ENCODE peak calls at places on chromosome 11, in ten cellular contexts. One of them, this sample, is unnamed.
A peak's percentile ranks its signal among the peaks of the same experiment; 100 is the strongest.

GRCh38 chr11:68904458-68904847 is 762 bp downstream of the IGHMBP2 start:
- DNase-seq in left cardiac atrium: no peak
- DNase-seq in NCI-H526: no peak
- DNase-seq in stromal cell of bone marrow: no peak
- DNase-seq in effector memory CD4-positive, alpha-beta T cell: no peak
- DNase-seq in stimulated activated CD4-positive, alpha-beta T cell treated with anti-CD3 and anti-CD28 coated beads, Interleukin-12 subunit alpha, Interleukin-12 subunit beta, amount 100 ng/mL, for 4 hours: peak; percentile 21
- DNase-seq in NCI-H510A: no peak
- DNase-seq in fibroblast of villous mesenchyme: peak; percentile 36
- DNase-seq in ELF-1: no peak
- DNase-seq in foreskin fibroblast: no peak
- DNase-seq in this sample: no peak

GRCh38 chr11:42175203-42175602 is 715.8 kb upstream of the LRRC4C start:
- DNase-seq in ELF-1: no peak
- DNase-seq in NCI-H526: no peak
- DNase-seq in foreskin fibroblast: no peak
- DNase-seq in NCI-H510A: no peak
- DNase-seq in stromal cell of bone marrow: peak; percentile 17
- DNase-seq in effector memory CD4-positive, alpha-beta T cell: no peak
- DNase-seq in stimulated activated CD4-positive, alpha-beta T cell treated with anti-CD3 and anti-CD28 coated beads, Interleukin-12 subunit alpha, Interleukin-12 subunit beta, amount 100 ng/mL, for 4 hours: no peak
- DNase-seq in fibroblast of villous mesenchyme: peak; percentile 4
- DNase-seq in left cardiac atrium: no peak
- DNase-seq in this sample: no peak

GRCh38 chr11:101721270-101721669 is 137.5 kb upstream of the TRPC6 start:
- DNase-seq in effector memory CD4-positive, alpha-beta T cell: no peak
- DNase-seq in ELF-1: no peak
- DNase-seq in stimulated activated CD4-positive, alpha-beta T cell treated with anti-CD3 and anti-CD28 coated beads, Interleukin-12 subunit alpha, Interleukin-12 subunit beta, amount 100 ng/mL, for 4 hours: no peak
- DNase-seq in stromal cell of bone marrow: no peak
- DNase-seq in NCI-H526: no peak
- DNase-seq in foreskin fibroblast: no peak
- DNase-seq in NCI-H510A: no peak
- DNase-seq in fibroblast of villous mesenchyme: peak; percentile 26
- DNase-seq in left cardiac atrium: no peak
- DNase-seq in this sample: no peak

GRCh38 chr11:2474059-2474901 is 29.5 kb downstream of the KCNQ1 start:
- DNase-seq in effector memory CD4-positive, alpha-beta T cell: no peak
- DNase-seq in left cardiac atrium: no peak
- DNase-seq in stromal cell of bone marrow: no peak
- DNase-seq in stimulated activated CD4-positive, alpha-beta T cell treated with anti-CD3 and anti-CD28 coated beads, Interleukin-12 subunit alpha, Interleukin-12 subunit beta, amount 100 ng/mL, for 4 hours: no peak
- DNase-seq in fibroblast of villous mesenchyme: no peak
- DNase-seq in foreskin fibroblast: no peak
- DNase-seq in ELF-1: peak; percentile 16
- DNase-seq in NCI-H510A: no peak
- DNase-seq in NCI-H526: no peak
- DNase-seq in this sample: peak; percentile 66

GRCh38 chr11:65067446-65067845 is 9.1 kb upstream of the NAALADL1 start:
- DNase-seq in foreskin fibroblast: no peak
- DNase-seq in NCI-H510A: no peak
- DNase-seq in stromal cell of bone marrow: no peak
- DNase-seq in stimulated activated CD4-positive, alpha-beta T cell treated with anti-CD3 and anti-CD28 coated beads, Interleukin-12 subunit alpha, Interleukin-12 subunit beta, amount 100 ng/mL, for 4 hours: no peak
- DNase-seq in fibroblast of villous mesenchyme: no peak
- DNase-seq in left cardiac atrium: no peak
- DNase-seq in NCI-H526: no peak
- DNase-seq in effector memory CD4-positive, alpha-beta T cell: no peak
- DNase-seq in ELF-1: no peak
- DNase-seq in this sample: no peak

GRCh38 chr11:113256431-113257227 is 57.8 kb upstream of the TTC12 start:
- DNase-seq in ELF-1: peak; percentile 66
- DNase-seq in stimulated activated CD4-positive, alpha-beta T cell treated with anti-CD3 and anti-CD28 coated beads, Interleukin-12 subunit alpha, Interleukin-12 subunit beta, amount 100 ng/mL, for 4 hours: no peak
- DNase-seq in left cardiac atrium: peak; percentile 29
- DNase-seq in fibroblast of villous mesenchyme: no peak
- DNase-seq in stromal cell of bone marrow: no peak
- DNase-seq in NCI-H526: no peak
- DNase-seq in NCI-H510A: no peak
- DNase-seq in foreskin fibroblast: no peak
- DNase-seq in effector memory CD4-positive, alpha-beta T cell: no peak
- DNase-seq in this sample: no peak

GRCh38 chr11:94794287-94795168 is 26.4 kb downstream of the AMOTL1 start:
- DNase-seq in left cardiac atrium: peak; percentile 80
- DNase-seq in stromal cell of bone marrow: peak; percentile 95
- DNase-seq in fibroblast of villous mesenchyme: peak; percentile 90
- DNase-seq in foreskin fibroblast: peak; percentile 97
- DNase-seq in ELF-1: no peak
- DNase-seq in stimulated activated CD4-positive, alpha-beta T cell treated with anti-CD3 and anti-CD28 coated beads, Interleukin-12 subunit alpha, Interleukin-12 subunit beta, amount 100 ng/mL, for 4 hours: no peak
- DNase-seq in NCI-H510A: no peak
- DNase-seq in effector memory CD4-positive, alpha-beta T cell: no peak
- DNase-seq in NCI-H526: no peak
- DNase-seq in this sample: peak; percentile 77

GRCh38 chr11:114308689-114309089 is 12.5 kb downstream of the NNMT start:
- DNase-seq in stimulated activated CD4-positive, alpha-beta T cell treated with anti-CD3 and anti-CD28 coated beads, Interleukin-12 subunit alpha, Interleukin-12 subunit beta, amount 100 ng/mL, for 4 hours: no peak
- DNase-seq in stromal cell of bone marrow: peak; percentile 94
- DNase-seq in NCI-H510A: no peak
- DNase-seq in ELF-1: peak; percentile 27
- DNase-seq in left cardiac atrium: no peak
- DNase-seq in fibroblast of villous mesenchyme: peak; percentile 78
- DNase-seq in NCI-H526: peak; percentile 95
- DNase-seq in foreskin fibroblast: peak; percentile 81
- DNase-seq in effector memory CD4-positive, alpha-beta T cell: no peak
- DNase-seq in this sample: no peak

GRCh38 chr11:109798521-109798920 is 294.7 kb upstream of the ZC3H12C start:
- DNase-seq in NCI-H526: no peak
- DNase-seq in effector memory CD4-positive, alpha-beta T cell: no peak
- DNase-seq in stromal cell of bone marrow: no peak
- DNase-seq in left cardiac atrium: no peak
- DNase-seq in ELF-1: no peak
- DNase-seq in NCI-H510A: no peak
- DNase-seq in foreskin fibroblast: no peak
- DNase-seq in fibroblast of villous mesenchyme: peak; percentile 3
- DNase-seq in stimulated activated CD4-positive, alpha-beta T cell treated with anti-CD3 and anti-CD28 coated beads, Interleukin-12 subunit alpha, Interleukin-12 subunit beta, amount 100 ng/mL, for 4 hours: no peak
- DNase-seq in this sample: no peak

GRCh38 chr11:66100272-66101037 is 30.4 kb downstream of the PACS1 start:
- DNase-seq in foreskin fibroblast: no peak
- DNase-seq in NCI-H510A: peak; percentile 55
- DNase-seq in stimulated activated CD4-positive, alpha-beta T cell treated with anti-CD3 and anti-CD28 coated beads, Interleukin-12 subunit alpha, Interleukin-12 subunit beta, amount 100 ng/mL, for 4 hours: peak; percentile 34
- DNase-seq in stromal cell of bone marrow: no peak
- DNase-seq in effector memory CD4-positive, alpha-beta T cell: peak; percentile 48
- DNase-seq in fibroblast of villous mesenchyme: no peak
- DNase-seq in NCI-H526: no peak
- DNase-seq in left cardiac atrium: peak; percentile 74
- DNase-seq in ELF-1: no peak
- DNase-seq in this sample: peak; percentile 93

GRCh38 chr11:45091563-45092392 is 54.7 kb upstream of the PRDM11 start:
- DNase-seq in foreskin fibroblast: no peak
- DNase-seq in left cardiac atrium: no peak
- DNase-seq in ELF-1: peak; percentile 91
- DNase-seq in NCI-H510A: no peak
- DNase-seq in stromal cell of bone marrow: no peak
- DNase-seq in effector memory CD4-positive, alpha-beta T cell: no peak
- DNase-seq in NCI-H526: no peak
- DNase-seq in stimulated activated CD4-positive, alpha-beta T cell treated with anti-CD3 and anti-CD28 coated beads, Interleukin-12 subunit alpha, Interleukin-12 subunit beta, amount 100 ng/mL, for 4 hours: no peak
- DNase-seq in fibroblast of villous mesenchyme: peak; percentile 18
- DNase-seq in this sample: peak; percentile 52

GRCh38 chr11:69357458-69358397 is 63.8 kb downstream of the MYEOV start:
- DNase-seq in ELF-1: no peak
- DNase-seq in stromal cell of bone marrow: no peak
- DNase-seq in NCI-H526: no peak
- DNase-seq in fibroblast of villous mesenchyme: no peak
- DNase-seq in effector memory CD4-positive, alpha-beta T cell: no peak
- DNase-seq in foreskin fibroblast: no peak
- DNase-seq in NCI-H510A: no peak
- DNase-seq in stimulated activated CD4-positive, alpha-beta T cell treated with anti-CD3 and anti-CD28 coated beads, Interleukin-12 subunit alpha, Interleukin-12 subunit beta, amount 100 ng/mL, for 4 hours: no peak
- DNase-seq in left cardiac atrium: no peak
- DNase-seq in this sample: no peak

GRCh38 chr11:47864910-47865309 is 16.8 kb upstream of the NUP160 start:
- DNase-seq in stromal cell of bone marrow: no peak
- DNase-seq in foreskin fibroblast: no peak
- DNase-seq in NCI-H526: no peak
- DNase-seq in left cardiac atrium: no peak
- DNase-seq in stimulated activated CD4-positive, alpha-beta T cell treated with anti-CD3 and anti-CD28 coated beads, Interleukin-12 subunit alpha, Interleukin-12 subunit beta, amount 100 ng/mL, for 4 hours: no peak
- DNase-seq in effector memory CD4-positive, alpha-beta T cell: no peak
- DNase-seq in ELF-1: no peak
- DNase-seq in fibroblast of villous mesenchyme: no peak
- DNase-seq in NCI-H510A: no peak
- DNase-seq in this sample: no peak

GRCh38 chr11:68545796-68546195 is 85.2 kb downstream of the PPP6R3 start:
- DNase-seq in stimulated activated CD4-positive, alpha-beta T cell treated with anti-CD3 and anti-CD28 coated beads, Interleukin-12 subunit alpha, Interleukin-12 subunit beta, amount 100 ng/mL, for 4 hours: no peak
- DNase-seq in foreskin fibroblast: no peak
- DNase-seq in stromal cell of bone marrow: no peak
- DNase-seq in effector memory CD4-positive, alpha-beta T cell: no peak
- DNase-seq in left cardiac atrium: no peak
- DNase-seq in fibroblast of villous mesenchyme: no peak
- DNase-seq in NCI-H526: no peak
- DNase-seq in NCI-H510A: peak; percentile 38
- DNase-seq in ELF-1: no peak
- DNase-seq in this sample: peak; percentile 55

GRCh38 chr11:69261116-69261515 is 32.8 kb upstream of the MYEOV start:
- DNase-seq in left cardiac atrium: no peak
- DNase-seq in ELF-1: no peak
- DNase-seq in NCI-H526: no peak
- DNase-seq in foreskin fibroblast: no peak
- DNase-seq in NCI-H510A: no peak
- DNase-seq in effector memory CD4-positive, alpha-beta T cell: no peak
- DNase-seq in fibroblast of villous mesenchyme: no peak
- DNase-seq in stimulated activated CD4-positive, alpha-beta T cell treated with anti-CD3 and anti-CD28 coated beads, Interleukin-12 subunit alpha, Interleukin-12 subunit beta, amount 100 ng/mL, for 4 hours: no peak
- DNase-seq in stromal cell of bone marrow: no peak
- DNase-seq in this sample: no peak

GRCh38 chr11:103317118-103317517 is 207.9 kb downstream of the DYNC2H1 start:
- DNase-seq in NCI-H526: no peak
- DNase-seq in effector memory CD4-positive, alpha-beta T cell: no peak
- DNase-seq in foreskin fibroblast: no peak
- DNase-seq in ELF-1: no peak
- DNase-seq in fibroblast of villous mesenchyme: no peak
- DNase-seq in NCI-H510A: no peak
- DNase-seq in stromal cell of bone marrow: no peak
- DNase-seq in stimulated activated CD4-positive, alpha-beta T cell treated with anti-CD3 and anti-CD28 coated beads, Interleukin-12 subunit alpha, Interleukin-12 subunit beta, amount 100 ng/mL, for 4 hours: no peak
- DNase-seq in left cardiac atrium: no peak
- DNase-seq in this sample: no peak

GRCh38 chr11:66856496-66857233 is at the start of gene LRFN4:
- DNase-seq in effector memory CD4-positive, alpha-beta T cell: no peak
- DNase-seq in NCI-H526: peak; percentile 83
- DNase-seq in stimulated activated CD4-positive, alpha-beta T cell treated with anti-CD3 and anti-CD28 coated beads, Interleukin-12 subunit alpha, Interleukin-12 subunit beta, amount 100 ng/mL, for 4 hours: peak; percentile 30
- DNase-seq in left cardiac atrium: no peak
- DNase-seq in stromal cell of bone marrow: no peak
- DNase-seq in NCI-H510A: peak; percentile 42
- DNase-seq in foreskin fibroblast: peak; percentile 27
- DNase-seq in ELF-1: no peak
- DNase-seq in fibroblast of villous mesenchyme: no peak
- DNase-seq in this sample: no peak

GRCh38 chr11:134033696-134034491 is 35.0 kb upstream of the JAM3 start:
- DNase-seq in NCI-H526: peak; percentile 95
- DNase-seq in fibroblast of villous mesenchyme: peak; percentile 84
- DNase-seq in effector memory CD4-positive, alpha-beta T cell: peak; percentile 22
- DNase-seq in ELF-1: peak; percentile 95
- DNase-seq in stimulated activated CD4-positive, alpha-beta T cell treated with anti-CD3 and anti-CD28 coated beads, Interleukin-12 subunit alpha, Interleukin-12 subunit beta, amount 100 ng/mL, for 4 hours: peak; percentile 57
- DNase-seq in NCI-H510A: peak; percentile 97
- DNase-seq in stromal cell of bone marrow: peak; percentile 86
- DNase-seq in left cardiac atrium: peak; percentile 90
- DNase-seq in foreskin fibroblast: peak; percentile 85
- DNase-seq in this sample: peak; percentile 91

GRCh38 chr11:96015911-96016565 is 92.1 kb upstream of the MTMR2 start:
- DNase-seq in NCI-H526: no peak
- DNase-seq in stromal cell of bone marrow: no peak
- DNase-seq in fibroblast of villous mesenchyme: no peak
- DNase-seq in stimulated activated CD4-positive, alpha-beta T cell treated with anti-CD3 and anti-CD28 coated beads, Interleukin-12 subunit alpha, Interleukin-12 subunit beta, amount 100 ng/mL, for 4 hours: no peak
- DNase-seq in foreskin fibroblast: no peak
- DNase-seq in left cardiac atrium: no peak
- DNase-seq in NCI-H510A: no peak
- DNase-seq in effector memory CD4-positive, alpha-beta T cell: peak; percentile 12
- DNase-seq in ELF-1: peak; percentile 67
- DNase-seq in this sample: no peak

GRCh38 chr11:61138940-61139339 is 22.3 kb downstream of the VPS37C start:
- DNase-seq in foreskin fibroblast: no peak
- DNase-seq in ELF-1: no peak
- DNase-seq in stromal cell of bone marrow: peak; percentile 69
- DNase-seq in NCI-H526: no peak
- DNase-seq in fibroblast of villous mesenchyme: peak; percentile 76
- DNase-seq in stimulated activated CD4-positive, alpha-beta T cell treated with anti-CD3 and anti-CD28 coated beads, Interleukin-12 subunit alpha, Interleukin-12 subunit beta, amount 100 ng/mL, for 4 hours: no peak
- DNase-seq in NCI-H510A: no peak
- DNase-seq in left cardiac atrium: no peak
- DNase-seq in effector memory CD4-positive, alpha-beta T cell: no peak
- DNase-seq in this sample: no peak

GRCh38 chr11:77647906-77648305 is 10.3 kb upstream of the CLNS1A start:
- DNase-seq in ELF-1: no peak
- DNase-seq in stromal cell of bone marrow: no peak
- DNase-seq in NCI-H526: no peak
- DNase-seq in effector memory CD4-positive, alpha-beta T cell: no peak
- DNase-seq in NCI-H510A: no peak
- DNase-seq in left cardiac atrium: no peak
- DNase-seq in fibroblast of villous mesenchyme: no peak
- DNase-seq in foreskin fibroblast: no peak
- DNase-seq in stimulated activated CD4-positive, alpha-beta T cell treated with anti-CD3 and anti-CD28 coated beads, Interleukin-12 subunit alpha, Interleukin-12 subunit beta, amount 100 ng/mL, for 4 hours: no peak
- DNase-seq in this sample: no peak

GRCh38 chr11:64233913-64234839 is at the start of gene VEGFB:
- DNase-seq in NCI-H526: no peak
- DNase-seq in foreskin fibroblast: peak; percentile 57
- DNase-seq in stimulated activated CD4-positive, alpha-beta T cell treated with anti-CD3 and anti-CD28 coated beads, Interleukin-12 subunit alpha, Interleukin-12 subunit beta, amount 100 ng/mL, for 4 hours: peak; percentile 72
- DNase-seq in left cardiac atrium: peak; percentile 84
- DNase-seq in stromal cell of bone marrow: no peak
- DNase-seq in ELF-1: no peak
- DNase-seq in fibroblast of villous mesenchyme: peak; percentile 58
- DNase-seq in effector memory CD4-positive, alpha-beta T cell: peak; percentile 71
- DNase-seq in NCI-H510A: peak; percentile 66
- DNase-seq in this sample: peak; percentile 81

GRCh38 chr11:30585892-30586250 is 282 bp downstream of the MPPED2 start:
- DNase-seq in NCI-H510A: no peak
- DNase-seq in NCI-H526: peak; percentile 57
- DNase-seq in fibroblast of villous mesenchyme: no peak
- DNase-seq in stimulated activated CD4-positive, alpha-beta T cell treated with anti-CD3 and anti-CD28 coated beads, Interleukin-12 subunit alpha, Interleukin-12 subunit beta, amount 100 ng/mL, for 4 hours: no peak
- DNase-seq in stromal cell of bone marrow: no peak
- DNase-seq in effector memory CD4-positive, alpha-beta T cell: no peak
- DNase-seq in foreskin fibroblast: no peak
- DNase-seq in left cardiac atrium: peak; percentile 34
- DNase-seq in ELF-1: peak; percentile 19
- DNase-seq in this sample: peak; percentile 27

GRCh38 chr11:76623171-76623883 is 47.2 kb downstream of the LRRC32 start:
- DNase-seq in effector memory CD4-positive, alpha-beta T cell: no peak
- DNase-seq in ELF-1: no peak
- DNase-seq in foreskin fibroblast: peak; percentile 54
- DNase-seq in fibroblast of villous mesenchyme: peak; percentile 84
- DNase-seq in NCI-H526: no peak
- DNase-seq in NCI-H510A: no peak
- DNase-seq in left cardiac atrium: no peak
- DNase-seq in stimulated activated CD4-positive, alpha-beta T cell treated with anti-CD3 and anti-CD28 coated beads, Interleukin-12 subunit alpha, Interleukin-12 subunit beta, amount 100 ng/mL, for 4 hours: no peak
- DNase-seq in stromal cell of bone marrow: no peak
- DNase-seq in this sample: no peak

GRCh38 chr11:118227865-118228785 is 3.3 kb upstream of the JAML start:
- DNase-seq in ELF-1: no peak
- DNase-seq in fibroblast of villous mesenchyme: no peak
- DNase-seq in stromal cell of bone marrow: no peak
- DNase-seq in left cardiac atrium: no peak
- DNase-seq in stimulated activated CD4-positive, alpha-beta T cell treated with anti-CD3 and anti-CD28 coated beads, Interleukin-12 subunit alpha, Interleukin-12 subunit beta, amount 100 ng/mL, for 4 hours: no peak
- DNase-seq in foreskin fibroblast: no peak
- DNase-seq in NCI-H510A: no peak
- DNase-seq in effector memory CD4-positive, alpha-beta T cell: no peak
- DNase-seq in NCI-H526: no peak
- DNase-seq in this sample: no peak

GRCh38 chr11:62542111-62542745 is 4.4 kb downstream of the AHNAK start:
- DNase-seq in ELF-1: no peak
- DNase-seq in left cardiac atrium: no peak
- DNase-seq in stimulated activated CD4-positive, alpha-beta T cell treated with anti-CD3 and anti-CD28 coated beads, Interleukin-12 subunit alpha, Interleukin-12 subunit beta, amount 100 ng/mL, for 4 hours: no peak
- DNase-seq in fibroblast of villous mesenchyme: no peak
- DNase-seq in NCI-H526: peak; percentile 85
- DNase-seq in foreskin fibroblast: no peak
- DNase-seq in NCI-H510A: peak; percentile 71
- DNase-seq in stromal cell of bone marrow: no peak
- DNase-seq in effector memory CD4-positive, alpha-beta T cell: no peak
- DNase-seq in this sample: no peak

GRCh38 chr11:100625041-100625440 is 62.0 kb upstream of the ARHGAP42 start:
- DNase-seq in stromal cell of bone marrow: no peak
- DNase-seq in NCI-H526: no peak
- DNase-seq in stimulated activated CD4-positive, alpha-beta T cell treated with anti-CD3 and anti-CD28 coated beads, Interleukin-12 subunit alpha, Interleukin-12 subunit beta, amount 100 ng/mL, for 4 hours: no peak
- DNase-seq in NCI-H510A: no peak
- DNase-seq in foreskin fibroblast: no peak
- DNase-seq in left cardiac atrium: no peak
- DNase-seq in ELF-1: no peak
- DNase-seq in fibroblast of villous mesenchyme: no peak
- DNase-seq in effector memory CD4-positive, alpha-beta T cell: no peak
- DNase-seq in this sample: no peak

GRCh38 chr11:128498846-128499245 is 88.5 kb downstream of the ETS1 start:
- DNase-seq in left cardiac atrium: no peak
- DNase-seq in NCI-H510A: no peak
- DNase-seq in NCI-H526: no peak
- DNase-seq in foreskin fibroblast: no peak
- DNase-seq in fibroblast of villous mesenchyme: peak; percentile 55
- DNase-seq in effector memory CD4-positive, alpha-beta T cell: no peak
- DNase-seq in stromal cell of bone marrow: peak; percentile 67
- DNase-seq in ELF-1: no peak
- DNase-seq in stimulated activated CD4-positive, alpha-beta T cell treated with anti-CD3 and anti-CD28 coated beads, Interleukin-12 subunit alpha, Interleukin-12 subunit beta, amount 100 ng/mL, for 4 hours: no peak
- DNase-seq in this sample: no peak

This sample was measured in body of pancreas.